ENCODE peak calls at places on chromosomes 11 and 22, in five cellular contexts. P is AG09319, L is OCI-LY7, D is right atrium auricular region, M is fibroblast of pulmonary artery. X is an unnamed sample.

GRCh38 chr11:102983491-102983890 is 28.0 kb upstream of the MMP13 start:
- DNase-seq in P (no peak), L (no peak), D (no peak), M (peak), X (no peak)

GRCh38 chr11:71171576-71171975 is 80.8 kb downstream of the SHANK2 start:
- DNase-seq in P (no peak), L (no peak), D (no peak), M (no peak), X (no peak)

GRCh38 chr11:60813324-60813723 is 28.2 kb downstream of the MS4A10 start:
- DNase-seq in P (no peak), L (no peak), D (no peak), M (no peak), X (no peak)

GRCh38 chr22:42799462-42800405 is 57.3 kb downstream of the ARFGAP3 start:
- DNase-seq in P (no peak), L (peak), D (no peak), M (no peak), X (no peak)

GRCh38 chr11:45919276-45919675 is 1.6 kb upstream of the PEX16 start:
- DNase-seq in P (no peak), L (no peak), D (no peak), M (no peak), X (no peak)

GRCh38 chr11:32893947-32894827 is 1.6 kb downstream of the QSER1 start:
- DNase-seq in P (no peak), L (peak), D (peak), M (peak), X (peak)

GRCh38 chr11:44471603-44472002 is 93.9 kb upstream of the CD82 start:
- DNase-seq in P (no peak), L (no peak), D (no peak), M (no peak), X (no peak)

GRCh38 chr11:74447720-74448119 is 19.6 kb downstream of the KCNE3 start:
- DNase-seq in P (no peak), L (no peak), D (no peak), M (no peak), X (no peak)

GRCh38 chr22:45225732-45226560 is 14.7 kb downstream of the KIAA0930 start:
- DNase-seq in P (no peak), L (no peak), D (peak), M (peak), X (no peak)

GRCh38 chr11:57792060-57792541 is 30.5 kb downstream of the CTNND1 start:
- DNase-seq in P (no peak), L (no peak), D (peak), M (no peak), X (peak)

GRCh38 chr22:44698531-44699421 is 3.2 kb upstream of the PRR5 start:
- DNase-seq in P (peak), L (no peak), D (peak), M (peak), X (no peak)

GRCh38 chr11:86116386-86116726 is 47.5 kb upstream of the PICALM start:
- DNase-seq in P (no peak), L (no peak), D (no peak), M (peak), X (peak)

GRCh38 chr11:19844012-19844411 is 131.4 kb downstream of the NAV2 start:
- DNase-seq in P (no peak), L (no peak), D (no peak), M (no peak), X (no peak)

GRCh38 chr22:37148031-37148651 is 1.6 kb downstream of the IL2RB start:
- DNase-seq in P (no peak), L (no peak), D (no peak), M (no peak), X (peak)

GRCh38 chr11:114279778-114280532 is 16.2 kb upstream of the NNMT start:
- DNase-seq in P (no peak), L (no peak), D (no peak), M (peak), X (no peak)

GRCh38 chr22:37627091-37627490 is 12.4 kb upstream of the SH3BP1 start:
- DNase-seq in P (no peak), L (no peak), D (no peak), M (no peak), X (no peak)

GRCh38 chr11:702731-703461 is 3.1 kb upstream of the EPS8L2 start:
- DNase-seq in P (no peak), L (no peak), D (no peak), M (no peak), X (no peak)

GRCh38 chr11:68067991-68068390 is 29.2 kb downstream of the TCIRG1 start:
- DNase-seq in P (no peak), L (no peak), D (no peak), M (no peak), X (no peak)

GRCh38 chr11:1227551-1228182 is 4.8 kb downstream of the MUC5B start:
- DNase-seq in P (no peak), L (no peak), D (no peak), M (no peak), X (no peak)

GRCh38 chr22:37254206-37254866 is 10.3 kb upstream of the RAC2 start:
- DNase-seq in P (no peak), L (no peak), D (no peak), M (peak), X (no peak)

GRCh38 chr11:720642-721346 is 14.8 kb downstream of the EPS8L2 start:
- DNase-seq in P (no peak), L (peak), D (no peak), M (no peak), X (peak)

GRCh38 chr11:60345489-60345888 is 18.4 kb downstream of the MS4A6E start:
- DNase-seq in P (no peak), L (peak), D (no peak), M (no peak), X (no peak)

GRCh38 chr22:19799322-19800190 is 39.0 kb downstream of the TBX1 start:
- DNase-seq in P (peak), L (no peak), D (no peak), M (peak), X (no peak)
- TF ChIP-seq CTCF in P (peak), L (no peak), D (no peak), M (no peak), X (no peak)

DNA sequence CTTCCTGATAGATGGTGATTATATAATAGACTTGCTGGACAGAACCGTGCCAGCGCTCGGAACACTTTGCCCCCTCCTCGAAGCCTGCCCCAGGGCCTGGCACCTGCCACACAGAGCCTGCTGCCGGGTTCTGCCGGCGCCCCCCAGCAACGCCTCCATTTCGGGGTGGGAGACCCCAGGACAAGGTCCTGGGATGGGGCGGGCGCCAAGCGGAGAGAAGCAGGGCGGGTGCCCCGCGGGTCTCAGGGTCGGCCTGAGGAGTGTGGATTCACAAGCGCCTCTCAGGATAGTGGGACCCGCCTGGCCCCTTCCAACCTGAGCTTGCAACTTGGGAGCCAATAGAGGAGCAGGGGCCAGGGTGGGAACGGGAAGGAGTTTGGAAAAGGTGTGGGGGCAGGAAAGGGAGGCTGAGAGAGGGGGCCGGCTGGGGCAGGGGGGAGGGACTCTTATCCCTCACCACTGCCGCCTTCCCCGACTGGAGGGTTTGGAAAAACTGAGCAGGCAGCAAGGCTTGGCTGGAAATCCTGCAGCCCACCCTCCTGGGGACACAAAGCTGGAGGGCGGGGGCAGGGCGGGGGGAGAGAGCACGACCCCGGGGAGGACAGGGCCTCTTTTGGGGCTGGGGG is 3.3 kb upstream of the BCL9L start:
- DNase-seq in P (no peak), L (peak), D (no peak), M (peak), X (no peak)
- TF ChIP-seq CTCF in P (no peak), L (no peak), D (no peak), M (no peak), X (no peak)

DNA sequence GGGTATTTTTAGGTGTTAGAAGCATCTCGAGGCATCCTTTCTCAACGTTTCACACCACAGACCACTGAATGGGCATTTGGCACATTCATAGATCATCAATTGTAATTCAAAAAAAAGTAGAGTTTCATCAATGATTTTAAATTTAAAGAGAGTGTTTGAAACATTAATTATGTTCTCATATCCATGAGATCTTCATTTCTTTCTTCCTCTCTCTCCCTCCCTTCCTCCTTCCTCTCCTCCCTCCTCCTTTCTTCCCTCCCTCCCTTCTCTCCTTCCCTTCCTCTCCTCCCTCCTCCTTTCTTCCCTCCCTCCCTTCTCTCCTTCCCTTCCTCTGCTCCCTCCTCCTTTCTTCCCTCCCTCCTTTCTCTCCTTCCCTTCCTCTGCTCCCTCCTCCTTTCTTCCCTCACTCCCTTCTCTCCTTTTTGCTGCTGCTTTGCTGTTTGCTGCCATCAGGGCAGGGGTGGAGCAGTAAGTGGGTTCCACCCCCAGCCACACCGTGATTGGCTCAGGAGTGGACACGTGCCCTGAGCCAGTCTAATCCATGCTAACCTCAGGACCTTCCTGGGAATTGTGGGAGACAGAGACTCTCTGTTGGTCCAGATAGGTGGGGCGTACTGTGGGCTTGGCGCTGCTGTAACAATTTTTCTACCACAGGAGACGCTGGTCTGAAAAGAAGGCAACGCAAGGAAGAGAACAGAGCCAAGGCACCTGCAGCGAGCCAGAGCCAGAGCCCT is 33.8 kb upstream of the APOBEC3A start:
- DNase-seq in P (peak), L (no peak), D (peak), M (peak), X (no peak)
- TF ChIP-seq CTCF in P (peak), L (no peak), D (peak), M (peak), X (no peak)

GRCh38 chr11:65890324-65891179 is at the start of gene CCDC85B:
- DNase-seq in P (peak), L (peak), D (peak), M (peak), X (peak)
- TF ChIP-seq CTCF in P (no peak), L (peak), D (peak), M (no peak), X (peak)

GRCh38 chr11:12377106-12377823 is at the start of gene PARVA:
- DNase-seq in P (no peak), L (no peak), D (peak), M (peak), X (no peak)
- TF ChIP-seq CTCF in P (no peak), L (no peak), D (no peak), M (no peak), X (no peak)

GRCh38 chr22:23128269-23129108 is 13.3 kb downstream of the RSPH14 start:
- DNase-seq in P (peak), L (peak), D (peak), M (peak), X (peak)
- TF ChIP-seq CTCF in P (peak), L (peak), D (peak), M (peak), X (peak)

GRCh38 chr11:12673601-12673923 is 659 bp upstream of the TEAD1 start:
- DNase-seq in P (no peak), L (no peak), D (no peak), M (no peak), X (peak)

GRCh38 chr11:12674571-12674935 is 332 bp downstream of the TEAD1 start:
- DNase-seq in P (no peak), L (peak), D (no peak), M (peak), X (peak)

GRCh38 chr11:12675951-12676711 is 1.9 kb downstream of the TEAD1 start:
- DNase-seq in P (no peak), L (peak), D (no peak), M (peak), X (no peak)

GRCh38 chr11:12674936-12675696 is 895 bp downstream of the TEAD1 start:
- DNase-seq in P (no peak), L (peak), D (no peak), M (peak), X (no peak)

DNA sequence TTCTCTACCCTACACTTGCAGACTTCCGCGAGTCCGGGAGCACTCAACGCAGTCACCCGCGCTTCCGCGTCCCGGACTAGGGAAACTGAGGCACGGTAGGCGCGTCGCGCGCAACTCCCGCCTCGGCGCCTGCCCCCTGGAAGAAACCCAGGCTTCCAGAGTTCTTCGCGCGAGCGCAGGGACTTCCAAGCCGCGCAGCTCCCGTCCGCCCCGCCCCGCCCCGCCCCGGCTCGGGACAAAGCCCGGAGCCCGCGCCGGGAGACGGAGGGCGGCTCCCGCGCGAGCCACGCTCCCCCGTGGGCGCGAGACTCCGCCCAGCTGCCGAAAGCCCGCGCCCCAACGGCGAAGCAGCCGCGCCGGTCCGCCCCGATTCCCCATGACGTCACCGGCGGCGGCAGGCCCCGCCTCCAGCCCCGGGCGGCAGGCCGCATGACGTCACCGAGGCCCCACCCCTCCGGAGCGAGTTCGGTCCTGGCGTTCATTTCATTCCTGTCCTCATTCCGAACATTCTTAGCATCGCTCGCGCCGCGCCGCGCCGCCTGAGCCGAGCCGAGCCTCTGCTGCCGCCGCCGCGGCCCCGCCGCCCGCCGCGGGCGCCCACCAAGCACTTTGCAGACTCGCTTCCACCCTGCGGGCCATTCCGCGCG is at the start of gene TEAD1:
- DNase-seq in P (peak), L (peak), D (peak), M (peak), X (peak)
- TF ChIP-seq CTCF in P (no peak), L (no peak), D (no peak), M (no peak), X (no peak)

GRCh38 chr11:34356918-34357645 is 728 bp downstream of the ABTB2 start:
- DNase-seq in P (no peak), L (no peak), D (peak), M (peak), X (peak)
- TF ChIP-seq CTCF in P (peak), L (no peak), D (no peak), M (no peak), X (peak)